ENCODE peak calls at places on chromosome 16, in five cellular contexts. D is thoracic aorta, F is BJ, H is fibroblast of the aortic adventitia, J is PC-9. Q is an unnamed sample.

GRCh38 chr16:3175157-3176153 is 12.5 kb upstream of the OR1F1 start:
- DNase-seq in D (no peak), F (no peak), J (peak; percentile 49), H (no peak), Q (peak; percentile 66)

GRCh38 chr16:4489030-4489429 is 12.8 kb downstream of the HMOX2 start:
- DNase-seq in H (peak; percentile 88), F (no peak), J (no peak), D (no peak), Q (no peak)

GRCh38 chr16:88300463-88300835 is 82.3 kb upstream of the ZNF469 start:
- DNase-seq in D (no peak), F (no peak), H (no peak), J (no peak), Q (no peak)

GRCh38 chr16:71966932-71967331 is 33.3 kb downstream of the PKD1L3 start:
- DNase-seq in D (no peak), J (no peak), H (peak; percentile 10), F (no peak), Q (peak; percentile 49)

GRCh38 chr16:49967012-49967559 is 57.9 kb upstream of the CNEP1R1 start:
- DNase-seq in D (no peak), J (no peak), H (no peak), F (no peak), Q (no peak)

GRCh38 chr16:25692307-25692706 is 548 bp downstream of the HS3ST4 start:
- DNase-seq in D (no peak), H (no peak), F (no peak), J (no peak), Q (no peak)

GRCh38 chr16:50323335-50324011 is 45.3 kb downstream of the BRD7 start:
- DNase-seq in J (no peak), D (no peak), H (peak; percentile 52), F (peak; percentile 9), Q (no peak)

GRCh38 chr16:67150833-67151396 is at the start of gene B3GNT9:
- DNase-seq in H (peak; percentile 80), F (no peak), D (no peak), J (peak; percentile 55), Q (peak; percentile 79)

GRCh38 chr16:70694088-70694487 is 8.2 kb upstream of the MTSS2 start:
- DNase-seq in D (no peak), J (peak; percentile 83), F (peak; percentile 73), H (peak; percentile 72), Q (peak; percentile 89)

GRCh38 chr16:15879255-15879804 is 9.1 kb downstream of the CEP20 start:
- DNase-seq in H (peak; percentile 95), F (peak; percentile 81), J (peak; percentile 44), D (no peak), Q (peak; percentile 60)

GRCh38 chr16:4599037-4599436 is 15.7 kb downstream of the UBALD1 start:
- DNase-seq in F (no peak), D (no peak), H (no peak), J (no peak), Q (no peak)

GRCh38 chr16:28058839-28059589 is 4.5 kb downstream of the GSG1L start:
- DNase-seq in H (no peak), J (no peak), D (no peak), F (no peak), Q (no peak)

GRCh38 chr16:61834082-61834481 is 202.2 kb downstream of the CDH8 start:
- DNase-seq in D (no peak), J (no peak), F (no peak), H (no peak), Q (no peak)

GRCh38 chr16:12436201-12436657 is 367.5 kb downstream of the CPPED1 start:
- DNase-seq in F (no peak), H (no peak), J (no peak), D (no peak), Q (no peak)

GRCh38 chr16:84239910-84240309 is at the start of gene KCNG4:
- DNase-seq in J (no peak), F (no peak), D (no peak), H (no peak), Q (no peak)

GRCh38 chr16:74641969-74642368 is 24.7 kb downstream of the RFWD3 start:
- DNase-seq in H (no peak), J (no peak), F (no peak), D (no peak), Q (no peak)

GRCh38 chr16:35734728-35735402 is 2275.5 kb downstream of the TP53TG3F start:
- DNase-seq in J (no peak), D (no peak), H (no peak), F (no peak), Q (no peak)

DNA sequence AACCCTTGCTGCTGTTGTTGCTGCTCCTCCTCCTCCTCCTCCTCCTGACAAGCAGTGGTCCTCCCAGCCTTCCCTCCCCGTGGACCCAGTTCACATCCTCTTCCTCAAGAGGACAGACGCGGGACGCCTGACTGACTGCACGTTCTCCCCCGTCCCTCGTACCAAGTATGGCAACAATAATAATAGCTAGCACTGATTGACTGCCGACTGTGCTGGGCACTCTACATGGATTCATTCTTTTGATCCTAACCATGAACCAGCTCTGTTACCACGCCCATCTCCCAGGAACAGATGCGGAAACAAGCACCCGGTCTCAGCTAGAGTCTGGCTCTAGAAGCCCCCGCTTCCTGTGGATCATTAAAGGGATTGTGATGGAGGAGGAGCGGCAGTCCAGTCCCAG is 78.0 kb downstream of the GNAO1 start:
- DNase-seq in J (no peak), H (no peak), D (no peak), F (no peak), Q (no peak)
- H3K4me3 ChIP-seq in J (no peak overlapping the region), H (no peak overlapping the region), D (no peak overlapping the region), F (no peak overlapping the region), Q (no peak overlapping the region)

GRCh38 chr16:180101-180920 is at the start of gene HBQ1:
- DNase-seq in F (no peak), D (no peak), J (no peak), H (no peak), Q (no peak)

GRCh38 chr16:181668-182021 is 1.4 kb downstream of the HBQ1 start:
- DNase-seq in F (no peak), D (no peak), J (no peak), H (no peak), Q (no peak)

GRCh38 chr16:183005-183404 is 2.7 kb downstream of the HBQ1 start:
- DNase-seq in F (no peak), J (no peak), H (no peak), D (no peak), Q (no peak)

GRCh38 chr16:179431-179830 is 828 bp upstream of the HBQ1 start:
- DNase-seq in D (no peak), F (no peak), H (no peak), J (no peak), Q (no peak)

GRCh38 chr16:180921-181667 is 835 bp downstream of the HBQ1 start:
- DNase-seq in J (peak; percentile 85), D (no peak), H (peak; percentile 49), F (no peak), Q (peak; percentile 74)
- H3K4me3 ChIP-seq in J (no peak overlapping the region), D (peak overlapping the region; percentile 62), H (peak overlapping the region; percentile 43), F (peak overlapping the region; percentile 29), Q (peak overlapping the region; percentile 4)

DNA sequence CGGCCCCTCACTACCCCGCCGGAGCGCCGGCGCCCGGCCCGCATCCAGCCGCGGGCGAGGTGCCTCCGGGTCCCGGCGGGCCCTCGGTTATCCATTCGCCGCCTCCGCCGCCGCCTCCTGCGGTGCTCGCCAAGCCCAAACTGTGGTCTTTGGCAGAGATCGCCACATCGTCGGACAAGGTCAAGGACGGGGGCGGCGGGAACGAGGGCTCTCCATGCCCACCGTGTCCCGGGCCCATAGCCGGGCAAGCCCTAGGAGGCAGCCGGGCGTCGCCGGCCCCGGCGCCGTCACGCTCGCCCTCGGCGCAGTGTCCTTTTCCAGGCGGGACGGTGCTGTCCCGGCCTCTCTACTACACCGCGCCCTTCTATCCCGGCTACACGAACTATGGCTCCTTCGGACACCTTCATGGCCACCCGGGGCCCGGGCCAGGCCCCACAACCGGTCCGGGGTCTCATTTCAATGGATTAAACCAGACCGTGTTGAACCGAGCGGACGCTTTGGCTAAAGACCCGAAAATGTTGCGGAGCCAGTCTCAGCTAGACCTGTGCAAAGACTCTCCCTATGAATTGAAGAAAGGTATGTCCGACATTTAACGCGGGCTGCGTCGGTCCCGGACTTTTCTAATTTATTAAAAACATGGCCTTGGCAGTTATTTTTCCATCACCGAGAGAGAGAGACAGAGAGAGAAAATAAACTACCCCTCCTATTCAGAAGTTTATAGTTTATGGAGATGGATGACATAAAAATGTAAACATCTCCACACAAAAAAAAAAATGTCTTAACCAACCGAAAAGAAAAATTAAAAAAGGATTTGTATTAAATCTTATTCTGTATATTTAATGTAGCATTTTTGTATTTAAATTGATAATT is 2.9 kb downstream of the IRX5 start:
- DNase-seq in H (no peak), F (no peak), J (no peak), D (no peak), Q (peak; percentile 63)
- H3K4me3 ChIP-seq in H (peak overlapping the region; percentile 28), F (peak overlapping the region; percentile 36), J (no peak overlapping the region), D (no peak overlapping the region), Q (peak overlapping the region; percentile 74)

GRCh38 chr16:14002416-14002815 is 68.7 kb upstream of the MRTFB start:
- DNase-seq in D (no peak), F (no peak), J (no peak), H (no peak), Q (no peak)
- H3K4me3 ChIP-seq in D (peak overlapping the region; percentile 52), F (no peak overlapping the region), J (no peak overlapping the region), H (no peak overlapping the region), Q (no peak overlapping the region)

GRCh38 chr16:65547799-65548446 is 426.1 kb upstream of the CDH11 start:
- DNase-seq in F (peak; percentile 80), H (peak; percentile 98), D (no peak), J (no peak), Q (peak; percentile 7)
- H3K4me3 ChIP-seq in F (no peak overlapping the region), H (no peak overlapping the region), D (no peak overlapping the region), J (no peak overlapping the region), Q (no peak overlapping the region)